ENCODE peak calls at places on chromosome 11, in nine cellular contexts. One of them, this sample, is unnamed.

GRCh38 chr11:37177721-37178120 is 579.7 kb upstream of the RAG2 start:
- DNase-seq in progenitor cell of endocrine pancreas: no peak
- DNase-seq in ascending aorta: no peak
- DNase-seq in brain microvascular endothelial cell: no peak
- DNase-seq in body of pancreas: no peak
- DNase-seq in RWPE1: no peak
- DNase-seq in cardiac fibroblast: no peak
- DNase-seq in stomach: no peak
- DNase-seq in A549: no peak
- DNase-seq in this sample: no peak

GRCh38 chr11:64739871-64740270 is 4.1 kb downstream of the RASGRP2 start:
- DNase-seq in progenitor cell of endocrine pancreas: no peak
- DNase-seq in ascending aorta: no peak
- DNase-seq in brain microvascular endothelial cell: no peak
- DNase-seq in body of pancreas: no peak
- DNase-seq in RWPE1: no peak
- DNase-seq in cardiac fibroblast: no peak
- DNase-seq in stomach: no peak
- DNase-seq in A549: no peak
- DNase-seq in this sample: no peak

GRCh38 chr11:73784080-73784634 is 3.5 kb upstream of the MRPL48 start:
- DNase-seq in progenitor cell of endocrine pancreas: no peak
- DNase-seq in ascending aorta: no peak
- DNase-seq in brain microvascular endothelial cell: no peak
- DNase-seq in body of pancreas: no peak
- DNase-seq in RWPE1: no peak
- DNase-seq in cardiac fibroblast: no peak
- DNase-seq in stomach: no peak
- DNase-seq in A549: peak
- DNase-seq in this sample: no peak

GRCh38 chr11:75855191-75855590 is 40.2 kb downstream of the UVRAG start:
- DNase-seq in progenitor cell of endocrine pancreas: no peak
- DNase-seq in ascending aorta: no peak
- DNase-seq in brain microvascular endothelial cell: no peak
- DNase-seq in body of pancreas: no peak
- DNase-seq in RWPE1: no peak
- DNase-seq in cardiac fibroblast: no peak
- DNase-seq in stomach: no peak
- DNase-seq in A549: no peak
- DNase-seq in this sample: no peak

GRCh38 chr11:77211040-77211451 is 83.0 kb downstream of the MYO7A start:
- DNase-seq in progenitor cell of endocrine pancreas: no peak
- DNase-seq in ascending aorta: no peak
- DNase-seq in brain microvascular endothelial cell: no peak
- DNase-seq in body of pancreas: no peak
- DNase-seq in RWPE1: no peak
- DNase-seq in cardiac fibroblast: no peak
- DNase-seq in stomach: no peak
- DNase-seq in A549: no peak
- DNase-seq in this sample: peak

GRCh38 chr11:121274332-121274991 is 18.1 kb upstream of the SC5D start:
- DNase-seq in progenitor cell of endocrine pancreas: no peak
- DNase-seq in ascending aorta: no peak
- DNase-seq in brain microvascular endothelial cell: no peak
- DNase-seq in body of pancreas: no peak
- DNase-seq in RWPE1: no peak
- DNase-seq in cardiac fibroblast: no peak
- DNase-seq in stomach: no peak
- DNase-seq in A549: no peak
- DNase-seq in this sample: no peak

GRCh38 chr11:74534216-74534615 is 40.7 kb upstream of the LIPT2 start:
- DNase-seq in progenitor cell of endocrine pancreas: no peak
- DNase-seq in ascending aorta: no peak
- DNase-seq in brain microvascular endothelial cell: no peak
- DNase-seq in body of pancreas: no peak
- DNase-seq in RWPE1: no peak
- DNase-seq in cardiac fibroblast: no peak
- DNase-seq in stomach: no peak
- DNase-seq in A549: no peak
- DNase-seq in this sample: no peak

GRCh38 chr11:34315006-34315793 is 42.6 kb downstream of the ABTB2 start:
- DNase-seq in progenitor cell of endocrine pancreas: no peak
- DNase-seq in ascending aorta: no peak
- DNase-seq in brain microvascular endothelial cell: no peak
- DNase-seq in body of pancreas: no peak
- DNase-seq in RWPE1: no peak
- DNase-seq in cardiac fibroblast: no peak
- DNase-seq in stomach: no peak
- DNase-seq in A549: no peak
- DNase-seq in this sample: no peak

GRCh38 chr11:33553486-33553885 is 147.1 kb downstream of the C11orf91 start:
- DNase-seq in progenitor cell of endocrine pancreas: no peak
- DNase-seq in ascending aorta: no peak
- DNase-seq in brain microvascular endothelial cell: no peak
- DNase-seq in body of pancreas: no peak
- DNase-seq in RWPE1: peak
- DNase-seq in cardiac fibroblast: no peak
- DNase-seq in stomach: no peak
- DNase-seq in A549: no peak
- DNase-seq in this sample: no peak

DNA sequence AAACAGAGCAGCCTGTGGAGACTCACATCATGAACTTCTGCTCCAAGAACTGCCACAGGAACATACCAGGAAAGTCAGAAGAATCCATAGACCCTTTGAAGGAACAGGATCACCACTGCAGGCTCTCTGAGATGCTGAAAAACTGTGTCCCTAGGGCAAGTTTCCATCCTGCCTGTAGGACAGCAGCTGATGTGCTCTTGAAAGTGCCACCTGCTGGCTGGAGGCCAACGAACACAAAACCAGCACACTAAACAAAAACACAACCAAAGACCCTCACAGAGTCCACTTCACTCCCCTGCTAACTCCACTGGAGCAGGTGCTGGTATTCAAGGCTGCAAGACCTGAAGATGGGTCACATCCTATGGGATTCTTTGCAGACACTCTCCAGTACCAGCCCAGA is 12.0 kb upstream of the NXPE1 start:
- DNase-seq in progenitor cell of endocrine pancreas: no peak
- DNase-seq in ascending aorta: no peak
- DNase-seq in brain microvascular endothelial cell: no peak
- DNase-seq in body of pancreas: no peak
- DNase-seq in RWPE1: no peak
- DNase-seq in cardiac fibroblast: no peak
- DNase-seq in stomach: no peak
- DNase-seq in A549: no peak
- DNase-seq in this sample: no peak
- TF ChIP-seq CTCF in progenitor cell of endocrine pancreas: no peak
- TF ChIP-seq CTCF in ascending aorta: no peak
- TF ChIP-seq CTCF in brain microvascular endothelial cell: no peak
- TF ChIP-seq CTCF in body of pancreas: no peak
- TF ChIP-seq CTCF in RWPE1: no peak
- TF ChIP-seq CTCF in cardiac fibroblast: no peak
- TF ChIP-seq CTCF in stomach: no peak
- TF ChIP-seq CTCF in A549: no peak
- TF ChIP-seq CTCF in this sample: no peak

GRCh38 chr11:62787005-62787759 is at the start of gene TMEM179B:
- DNase-seq in progenitor cell of endocrine pancreas: peak
- DNase-seq in ascending aorta: peak
- DNase-seq in brain microvascular endothelial cell: peak
- DNase-seq in body of pancreas: peak
- DNase-seq in RWPE1: peak
- DNase-seq in cardiac fibroblast: peak
- DNase-seq in stomach: peak
- DNase-seq in A549: peak
- DNase-seq in this sample: peak
- TF ChIP-seq CTCF in progenitor cell of endocrine pancreas: peak
- TF ChIP-seq CTCF in ascending aorta: peak
- TF ChIP-seq CTCF in brain microvascular endothelial cell: peak
- TF ChIP-seq CTCF in body of pancreas: peak
- TF ChIP-seq CTCF in RWPE1: peak
- TF ChIP-seq CTCF in cardiac fibroblast: peak
- TF ChIP-seq CTCF in stomach: no peak
- TF ChIP-seq CTCF in A549: no peak
- TF ChIP-seq CTCF in this sample: peak

GRCh38 chr11:124277809-124278208 is 21.6 kb downstream of the OR8G5 start:
- DNase-seq in progenitor cell of endocrine pancreas: no peak
- DNase-seq in ascending aorta: no peak
- DNase-seq in brain microvascular endothelial cell: no peak
- DNase-seq in body of pancreas: no peak
- DNase-seq in RWPE1: no peak
- DNase-seq in cardiac fibroblast: no peak
- DNase-seq in stomach: no peak
- DNase-seq in A549: no peak
- DNase-seq in this sample: no peak
- TF ChIP-seq CTCF in progenitor cell of endocrine pancreas: peak
- TF ChIP-seq CTCF in ascending aorta: no peak
- TF ChIP-seq CTCF in brain microvascular endothelial cell: peak
- TF ChIP-seq CTCF in body of pancreas: no peak
- TF ChIP-seq CTCF in RWPE1: no peak
- TF ChIP-seq CTCF in cardiac fibroblast: peak
- TF ChIP-seq CTCF in stomach: no peak
- TF ChIP-seq CTCF in A549: no peak
- TF ChIP-seq CTCF in this sample: no peak

GRCh38 chr11:110481523-110481922 is 51.8 kb downstream of the FDX1 start:
- DNase-seq in progenitor cell of endocrine pancreas: no peak
- DNase-seq in ascending aorta: no peak
- DNase-seq in brain microvascular endothelial cell: no peak
- DNase-seq in body of pancreas: no peak
- DNase-seq in RWPE1: no peak
- DNase-seq in cardiac fibroblast: no peak
- DNase-seq in stomach: no peak
- DNase-seq in A549: no peak
- DNase-seq in this sample: no peak

GRCh38 chr11:110474578-110474977 is 44.8 kb downstream of the FDX1 start:
- DNase-seq in progenitor cell of endocrine pancreas: no peak
- DNase-seq in ascending aorta: no peak
- DNase-seq in brain microvascular endothelial cell: no peak
- DNase-seq in body of pancreas: no peak
- DNase-seq in RWPE1: no peak
- DNase-seq in cardiac fibroblast: no peak
- DNase-seq in stomach: no peak
- DNase-seq in A549: no peak
- DNase-seq in this sample: no peak

GRCh38 chr11:110479070-110479444 is 49.3 kb downstream of the FDX1 start:
- DNase-seq in progenitor cell of endocrine pancreas: no peak
- DNase-seq in ascending aorta: no peak
- DNase-seq in brain microvascular endothelial cell: no peak
- DNase-seq in body of pancreas: no peak
- DNase-seq in RWPE1: no peak
- DNase-seq in cardiac fibroblast: no peak
- DNase-seq in stomach: no peak
- DNase-seq in A549: no peak
- DNase-seq in this sample: no peak

GRCh38 chr11:110479445-110480101 is 49.8 kb downstream of the FDX1 start:
- DNase-seq in progenitor cell of endocrine pancreas: no peak
- DNase-seq in ascending aorta: no peak
- DNase-seq in brain microvascular endothelial cell: peak
- DNase-seq in body of pancreas: no peak
- DNase-seq in RWPE1: no peak
- DNase-seq in cardiac fibroblast: peak
- DNase-seq in stomach: no peak
- DNase-seq in A549: no peak
- DNase-seq in this sample: no peak

DNA sequence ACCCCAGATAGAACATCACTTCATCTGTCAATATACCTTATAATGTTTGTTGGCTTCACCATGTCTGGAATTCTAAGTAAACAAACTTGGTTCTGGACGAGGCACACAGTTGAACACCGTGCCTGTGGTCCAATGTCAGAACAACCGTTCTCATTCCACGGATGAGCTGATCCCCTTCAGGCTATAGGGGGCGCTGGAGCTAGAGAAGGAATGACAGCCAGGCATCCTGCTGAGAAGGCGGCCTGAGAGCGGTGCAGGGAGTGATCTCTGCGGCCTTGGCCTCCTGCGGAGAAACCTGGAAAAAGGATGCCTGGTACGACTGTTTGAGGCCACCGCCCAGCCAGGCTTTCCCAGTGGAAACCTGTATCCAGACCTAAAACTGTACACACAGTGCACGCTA is 48.7 kb downstream of the FDX1 start:
- DNase-seq in progenitor cell of endocrine pancreas: peak
- DNase-seq in ascending aorta: no peak
- DNase-seq in brain microvascular endothelial cell: no peak
- DNase-seq in body of pancreas: no peak
- DNase-seq in RWPE1: no peak
- DNase-seq in cardiac fibroblast: no peak
- DNase-seq in stomach: no peak
- DNase-seq in A549: no peak
- DNase-seq in this sample: no peak
- TF ChIP-seq CTCF in progenitor cell of endocrine pancreas: peak
- TF ChIP-seq CTCF in ascending aorta: no peak
- TF ChIP-seq CTCF in brain microvascular endothelial cell: peak
- TF ChIP-seq CTCF in body of pancreas: no peak
- TF ChIP-seq CTCF in RWPE1: no peak
- TF ChIP-seq CTCF in cardiac fibroblast: no peak
- TF ChIP-seq CTCF in stomach: no peak
- TF ChIP-seq CTCF in A549: no peak
- TF ChIP-seq CTCF in this sample: no peak

GRCh38 chr11:125923012-125923579 is 18.8 kb downstream of the DDX25 start:
- DNase-seq in progenitor cell of endocrine pancreas: peak
- DNase-seq in ascending aorta: no peak
- DNase-seq in brain microvascular endothelial cell: peak
- DNase-seq in body of pancreas: peak
- DNase-seq in RWPE1: peak
- DNase-seq in cardiac fibroblast: peak
- DNase-seq in stomach: peak
- DNase-seq in A549: peak
- DNase-seq in this sample: no peak

GRCh38 chr11:125921042-125921441 is 16.7 kb downstream of the DDX25 start:
- DNase-seq in progenitor cell of endocrine pancreas: no peak
- DNase-seq in ascending aorta: no peak
- DNase-seq in brain microvascular endothelial cell: no peak
- DNase-seq in body of pancreas: no peak
- DNase-seq in RWPE1: no peak
- DNase-seq in cardiac fibroblast: no peak
- DNase-seq in stomach: no peak
- DNase-seq in A549: no peak
- DNase-seq in this sample: no peak

GRCh38 chr11:125922156-125922555 is 17.8 kb downstream of the DDX25 start:
- DNase-seq in progenitor cell of endocrine pancreas: no peak
- DNase-seq in ascending aorta: no peak
- DNase-seq in brain microvascular endothelial cell: no peak
- DNase-seq in body of pancreas: no peak
- DNase-seq in RWPE1: no peak
- DNase-seq in cardiac fibroblast: no peak
- DNase-seq in stomach: no peak
- DNase-seq in A549: no peak
- DNase-seq in this sample: no peak

GRCh38 chr11:125916683-125917337 is 12.5 kb downstream of the DDX25 start:
- DNase-seq in progenitor cell of endocrine pancreas: no peak
- DNase-seq in ascending aorta: no peak
- DNase-seq in brain microvascular endothelial cell: no peak
- DNase-seq in body of pancreas: no peak
- DNase-seq in RWPE1: no peak
- DNase-seq in cardiac fibroblast: no peak
- DNase-seq in stomach: peak
- DNase-seq in A549: peak
- DNase-seq in this sample: no peak

GRCh38 chr11:125918140-125918840 is 14.0 kb downstream of the DDX25 start:
- DNase-seq in progenitor cell of endocrine pancreas: no peak
- DNase-seq in ascending aorta: no peak
- DNase-seq in brain microvascular endothelial cell: no peak
- DNase-seq in body of pancreas: no peak
- DNase-seq in RWPE1: no peak
- DNase-seq in cardiac fibroblast: no peak
- DNase-seq in stomach: no peak
- DNase-seq in A549: no peak
- DNase-seq in this sample: no peak
- TF ChIP-seq CTCF in progenitor cell of endocrine pancreas: no peak
- TF ChIP-seq CTCF in ascending aorta: no peak
- TF ChIP-seq CTCF in brain microvascular endothelial cell: no peak
- TF ChIP-seq CTCF in body of pancreas: no peak
- TF ChIP-seq CTCF in RWPE1: no peak
- TF ChIP-seq CTCF in cardiac fibroblast: no peak
- TF ChIP-seq CTCF in stomach: no peak
- TF ChIP-seq CTCF in A549: no peak
- TF ChIP-seq CTCF in this sample: no peak

This sample was measured in osteocyte.